ENCODE peak calls at places on chromosomes 3 and 15, in five cellular contexts. One of them, this sample, is unnamed.

GRCh38 chr3:196175717-196176116 is 35.5 kb downstream of the ZDHHC19 start:
- DNase-seq in ovary: no peak
- DNase-seq in testis: no peak
- DNase-seq in heart right ventricle: no peak
- DNase-seq in fibroblast of lung: no peak
- DNase-seq in this sample: no peak

GRCh38 chr15:45539680-45540079 is 17.1 kb upstream of the SLC30A4 start:
- DNase-seq in ovary: no peak
- DNase-seq in testis: no peak
- DNase-seq in fibroblast of lung: no peak
- DNase-seq in heart right ventricle: no peak
- DNase-seq in this sample: no peak

GRCh38 chr3:98650966-98651765 is 57.8 kb upstream of the CPOX start:
- DNase-seq in ovary: no peak
- DNase-seq in testis: no peak
- DNase-seq in heart right ventricle: no peak
- DNase-seq in fibroblast of lung: no peak
- DNase-seq in this sample: no peak

GRCh38 chr3:159082514-159082913 is 280.7 kb downstream of the MFSD1 start:
- DNase-seq in heart right ventricle: no peak
- DNase-seq in fibroblast of lung: peak; percentile 88
- DNase-seq in testis: no peak
- DNase-seq in ovary: no peak
- DNase-seq in this sample: no peak

GRCh38 chr15:85642693-85643058 is 152.0 kb downstream of the KLHL25 start:
- DNase-seq in fibroblast of lung: peak; percentile 84
- DNase-seq in testis: peak; percentile 74
- DNase-seq in ovary: peak; percentile 82
- DNase-seq in heart right ventricle: peak; percentile 85
- DNase-seq in this sample: no peak

GRCh38 chr15:61075741-61076140 is 153.4 kb downstream of the RORA start:
- DNase-seq in fibroblast of lung: no peak
- DNase-seq in heart right ventricle: no peak
- DNase-seq in ovary: no peak
- DNase-seq in testis: peak; percentile 34
- DNase-seq in this sample: no peak

GRCh38 chr3:17945799-17946381 is 203.5 kb upstream of the TBC1D5 start:
- DNase-seq in testis: no peak
- DNase-seq in fibroblast of lung: peak; percentile 23
- DNase-seq in ovary: no peak
- DNase-seq in heart right ventricle: no peak
- DNase-seq in this sample: no peak

GRCh38 chr3:42501321-42501680 is 1.1 kb upstream of the VIPR1 start:
- DNase-seq in heart right ventricle: no peak
- DNase-seq in testis: no peak
- DNase-seq in fibroblast of lung: no peak
- DNase-seq in ovary: no peak
- DNase-seq in this sample: no peak

GRCh38 chr3:24033818-24034217 is 88.7 kb downstream of the NR1D2 start:
- DNase-seq in testis: no peak
- DNase-seq in ovary: no peak
- DNase-seq in heart right ventricle: no peak
- DNase-seq in fibroblast of lung: no peak
- DNase-seq in this sample: no peak

GRCh38 chr3:43872901-43873300 is 182.2 kb downstream of the ABHD5 start:
- DNase-seq in testis: no peak
- DNase-seq in ovary: no peak
- DNase-seq in heart right ventricle: no peak
- DNase-seq in fibroblast of lung: peak; percentile 50
- DNase-seq in this sample: no peak

GRCh38 chr3:151008699-151009098 is 36.2 kb upstream of the CLRN1 start:
- DNase-seq in heart right ventricle: no peak
- DNase-seq in testis: no peak
- DNase-seq in fibroblast of lung: peak; percentile 55
- DNase-seq in ovary: no peak
- DNase-seq in this sample: peak; percentile 22

GRCh38 chr3:196431193-196432136 is 762 bp downstream of the UBXN7 start:
- DNase-seq in testis: peak; percentile 44
- DNase-seq in heart right ventricle: peak; percentile 10
- DNase-seq in ovary: peak; percentile 45
- DNase-seq in fibroblast of lung: peak; percentile 66
- DNase-seq in this sample: peak; percentile 58

GRCh38 chr3:197892162-197892561 is 57.8 kb upstream of the RPL35A start:
- DNase-seq in testis: no peak
- DNase-seq in ovary: no peak
- DNase-seq in fibroblast of lung: no peak
- DNase-seq in heart right ventricle: no peak
- DNase-seq in this sample: no peak

GRCh38 chr3:66390013-66390412 is 110.8 kb downstream of the LRIG1 start:
- DNase-seq in fibroblast of lung: no peak
- DNase-seq in heart right ventricle: no peak
- DNase-seq in testis: no peak
- DNase-seq in ovary: no peak
- DNase-seq in this sample: no peak

GRCh38 chr3:194381460-194381875 is 11.9 kb upstream of the LRRC15 start:
- DNase-seq in testis: no peak
- DNase-seq in fibroblast of lung: peak; percentile 18
- DNase-seq in ovary: no peak
- DNase-seq in heart right ventricle: no peak
- DNase-seq in this sample: peak; percentile 6

GRCh38 chr3:13612829-13613228 is 63.9 kb downstream of the FBLN2 start:
- DNase-seq in fibroblast of lung: no peak
- DNase-seq in testis: peak; percentile 84
- DNase-seq in heart right ventricle: no peak
- DNase-seq in ovary: no peak
- DNase-seq in this sample: peak; percentile 62

GRCh38 chr15:65599677-65600076 is 11.3 kb downstream of the INTS14 start:
- DNase-seq in ovary: no peak
- DNase-seq in heart right ventricle: no peak
- DNase-seq in testis: no peak
- DNase-seq in fibroblast of lung: no peak
- DNase-seq in this sample: no peak

GRCh38 chr15:41934843-41935242 is 37.5 kb downstream of the EHD4 start:
- DNase-seq in heart right ventricle: peak; percentile 45
- DNase-seq in testis: no peak
- DNase-seq in fibroblast of lung: peak; percentile 46
- DNase-seq in ovary: no peak
- DNase-seq in this sample: peak; percentile 65

GRCh38 chr3:140007946-140008692 is 73.1 kb downstream of the CLSTN2 start:
- DNase-seq in ovary: no peak
- DNase-seq in heart right ventricle: no peak
- DNase-seq in testis: no peak
- DNase-seq in fibroblast of lung: no peak
- DNase-seq in this sample: no peak

GRCh38 chr3:142134799-142135325 is 14.5 kb downstream of the TFDP2 start:
- DNase-seq in heart right ventricle: no peak
- DNase-seq in ovary: no peak
- DNase-seq in testis: no peak
- DNase-seq in fibroblast of lung: no peak
- DNase-seq in this sample: no peak

GRCh38 chr3:142124243-142124642 is 25.1 kb downstream of the TFDP2 start:
- DNase-seq in ovary: no peak
- DNase-seq in heart right ventricle: no peak
- DNase-seq in fibroblast of lung: no peak
- DNase-seq in testis: no peak
- DNase-seq in this sample: no peak

GRCh38 chr3:142127941-142128658 is 21.2 kb downstream of the TFDP2 start:
- DNase-seq in heart right ventricle: no peak
- DNase-seq in testis: no peak
- DNase-seq in fibroblast of lung: no peak
- DNase-seq in ovary: no peak
- DNase-seq in this sample: no peak

DNA sequence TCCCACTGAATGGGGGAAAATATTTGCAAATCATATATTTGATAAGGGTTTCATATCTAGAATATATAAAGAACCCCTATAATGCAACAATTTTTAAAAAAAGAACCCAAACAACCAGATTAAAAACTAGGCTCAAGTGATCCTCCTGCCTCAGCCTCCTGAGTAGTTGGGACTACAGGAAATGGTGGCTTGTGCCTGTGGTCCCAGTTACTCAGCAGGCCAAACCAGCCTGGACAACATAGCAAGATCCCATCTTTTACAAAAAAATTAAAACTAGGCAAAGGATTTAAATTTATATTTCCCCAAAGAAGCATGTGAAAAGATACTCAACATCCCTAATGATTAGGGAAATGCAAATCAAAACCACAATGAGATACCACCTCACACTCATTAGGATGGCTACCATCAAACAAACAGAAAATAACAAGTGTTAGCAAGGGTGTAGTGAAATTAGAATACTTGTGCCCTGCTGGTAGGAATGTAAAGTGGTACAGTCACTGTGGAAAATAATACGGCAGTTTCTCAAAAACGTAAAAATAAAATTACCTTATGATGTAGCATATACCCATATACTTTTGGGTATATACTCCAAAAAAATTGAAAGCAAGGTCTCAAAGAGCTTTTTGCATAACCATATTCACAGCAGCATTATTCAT is 19.7 kb downstream of the TFDP2 start:
- DNase-seq in fibroblast of lung: no peak
- DNase-seq in testis: no peak
- DNase-seq in heart right ventricle: no peak
- DNase-seq in ovary: no peak
- DNase-seq in this sample: no peak
- TF ChIP-seq CTCF in fibroblast of lung: peak; percentile 18
- TF ChIP-seq CTCF in testis: no peak
- TF ChIP-seq CTCF in heart right ventricle: no peak
- TF ChIP-seq CTCF in ovary: no peak
- TF ChIP-seq CTCF in this sample: peak; percentile 4

DNA sequence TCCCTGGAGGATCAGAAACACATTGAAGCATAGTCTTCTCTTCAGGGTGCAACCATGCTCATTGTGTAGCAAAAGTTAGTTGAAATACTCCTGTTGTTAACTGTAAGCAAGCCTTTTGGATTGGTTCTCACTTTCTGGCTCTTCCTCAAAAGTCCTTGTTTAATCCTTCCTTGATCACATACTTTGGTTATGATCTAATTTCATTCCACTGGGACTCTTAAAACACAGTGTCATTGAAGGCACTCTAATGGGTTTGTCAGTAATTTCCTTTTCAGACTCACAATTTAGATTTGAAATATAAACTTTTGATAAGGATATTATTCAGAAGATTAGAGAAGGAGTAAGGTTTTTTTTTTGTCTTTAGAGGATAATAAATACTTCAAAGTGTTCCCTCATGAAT is 451.7 kb upstream of the SGO1 start:
- DNase-seq in ovary: no peak
- DNase-seq in heart right ventricle: no peak
- DNase-seq in fibroblast of lung: peak; percentile 78
- DNase-seq in testis: no peak
- DNase-seq in this sample: no peak
- H3K4me3 ChIP-seq in ovary: no peak overlapping the region
- H3K4me3 ChIP-seq in heart right ventricle: no peak overlapping the region
- H3K4me3 ChIP-seq in fibroblast of lung: no peak overlapping the region
- H3K4me3 ChIP-seq in testis: no peak overlapping the region
- H3K4me3 ChIP-seq in this sample: no peak overlapping the region

GRCh38 chr15:96273317-96274086 is 57.0 kb upstream of the NR2F2 start:
- DNase-seq in ovary: no peak
- DNase-seq in fibroblast of lung: peak; percentile 100
- DNase-seq in testis: no peak
- DNase-seq in heart right ventricle: no peak
- DNase-seq in this sample: peak; percentile 100
- H3K36me3 ChIP-seq in ovary: no peaks in the 10 kb centered on the region
- H3K36me3 ChIP-seq in fibroblast of lung: no peaks in the 10 kb centered on the region
- H3K36me3 ChIP-seq in testis: no peaks in the 10 kb centered on the region
- H3K36me3 ChIP-seq in heart right ventricle: peaks cover 55% of the 10 kb centered on the region
- H3K36me3 ChIP-seq in this sample: no peaks in the 10 kb centered on the region

DNA sequence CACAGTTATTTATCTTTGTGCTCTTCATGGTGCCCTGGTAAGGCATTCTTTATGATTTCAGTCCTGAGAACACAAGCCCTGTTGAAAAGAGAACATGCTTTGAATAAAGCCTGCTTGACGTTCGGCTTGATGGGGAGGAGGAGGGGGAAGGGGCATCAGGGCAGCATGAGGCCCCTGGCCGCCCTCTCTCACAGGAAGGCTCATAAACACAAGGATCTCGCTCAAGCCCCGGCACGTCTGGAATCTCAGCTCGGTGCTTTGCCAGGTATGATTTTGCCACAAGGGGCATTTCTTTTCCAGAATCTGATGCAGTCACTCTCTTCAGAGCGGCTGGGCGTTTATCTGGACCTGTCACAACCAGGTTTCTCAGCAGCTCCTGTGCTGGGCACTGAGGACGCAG is 129.4 kb downstream of the DNAJB8 start:
- DNase-seq in fibroblast of lung: no peak
- DNase-seq in ovary: no peak
- DNase-seq in heart right ventricle: no peak
- DNase-seq in testis: no peak
- DNase-seq in this sample: peak; percentile 80
- TF ChIP-seq CTCF in fibroblast of lung: no peak
- TF ChIP-seq CTCF in ovary: no peak
- TF ChIP-seq CTCF in heart right ventricle: no peak
- TF ChIP-seq CTCF in testis: no peak
- TF ChIP-seq CTCF in this sample: peak; percentile 43

GRCh38 chr3:25665646-25666136 is 984 bp upstream of the TOP2B start:
- DNase-seq in testis: no peak
- DNase-seq in heart right ventricle: no peak
- DNase-seq in ovary: no peak
- DNase-seq in fibroblast of lung: no peak
- DNase-seq in this sample: no peak

GRCh38 chr3:25662921-25663320 is 1.8 kb downstream of the TOP2B start:
- DNase-seq in testis: no peak
- DNase-seq in ovary: no peak
- DNase-seq in fibroblast of lung: no peak
- DNase-seq in heart right ventricle: no peak
- DNase-seq in this sample: no peak

GRCh38 chr3:25663324-25664065 is 1.2 kb downstream of the TOP2B start:
- DNase-seq in testis: peak; percentile 20
- DNase-seq in ovary: no peak
- DNase-seq in heart right ventricle: no peak
- DNase-seq in fibroblast of lung: peak; percentile 32
- DNase-seq in this sample: peak; percentile 28

GRCh38 chr3:25664810-25665645 is at the start of gene TOP2B:
- DNase-seq in ovary: peak; percentile 96
- DNase-seq in testis: peak; percentile 98
- DNase-seq in fibroblast of lung: peak; percentile 96
- DNase-seq in heart right ventricle: peak; percentile 97
- DNase-seq in this sample: peak; percentile 89

GRCh38 chr3:25664066-25664809 is 469 bp downstream of the TOP2B start:
- DNase-seq in testis: peak; percentile 85
- DNase-seq in fibroblast of lung: peak; percentile 72
- DNase-seq in heart right ventricle: peak; percentile 74
- DNase-seq in ovary: peak; percentile 79
- DNase-seq in this sample: no peak
- H3K4me3 ChIP-seq in testis: peak overlapping the region; percentile 89
- H3K4me3 ChIP-seq in fibroblast of lung: peak overlapping the region; percentile 83
- H3K4me3 ChIP-seq in heart right ventricle: peak overlapping the region; percentile 74
- H3K4me3 ChIP-seq in ovary: peak overlapping the region; percentile 71
- H3K4me3 ChIP-seq in this sample: peak overlapping the region; percentile 80

This sample was measured in bronchial epithelial cell.